ENCODE peak calls at places on chromosomes 11 and 22, in nine cellular contexts. Z is HepG2, D is IMR-90, N is A549, K is body of pancreas, F is tibial nerve, S is K562, R is ovary, X is right lobe of liver. T is an unnamed sample.

GRCh38 chr11:37286890-37287289 is 688.9 kb upstream of the RAG2 start:
- DNase-seq in Z (no peak), D (no peak), N (no peak), K (no peak), F (no peak), S (no peak), R (no peak), X (no peak), T (no peak)

GRCh38 chr11:34731596-34731995 is 110.7 kb downstream of the EHF start:
- DNase-seq in Z (no peak), D (no peak), N (no peak), K (no peak), F (no peak), S (no peak), R (no peak), X (no peak), T (no peak)

GRCh38 chr11:125394306-125394705 is 101.8 kb downstream of the FEZ1 start:
- DNase-seq in Z (no peak), D (no peak), N (no peak), K (no peak), F (no peak), S (no peak), R (no peak), X (no peak), T (no peak)

GRCh38 chr11:117222991-117223740 is 8.7 kb downstream of the PCSK7 start:
- DNase-seq in Z (no peak), D (no peak), N (no peak), K (no peak), F (no peak), S (no peak), R (no peak), X (no peak), T (peak; percentile 60)

GRCh38 chr11:94314064-94314463 is 9.7 kb downstream of the IZUMO1R start:
- DNase-seq in Z (no peak), D (no peak), N (no peak), K (no peak), F (no peak), S (no peak), R (no peak), X (no peak), T (no peak)

GRCh38 chr11:83613767-83614121 is 327.6 kb upstream of the CCDC90B start:
- DNase-seq in Z (no peak), D (no peak), N (no peak), K (no peak), F (no peak), S (no peak), R (no peak), X (no peak), T (no peak)

GRCh38 chr11:66278396-66279091 is 569 bp downstream of the CNIH2 start:
- DNase-seq in Z (no peak), D (no peak), N (no peak), K (no peak), F (no peak), S (peak; percentile 60), R (peak; percentile 49), X (no peak), T (no peak)

GRCh38 chr11:43810929-43811596 is 69.6 kb upstream of the ALKBH3 start:
- DNase-seq in Z (no peak), D (no peak), N (no peak), K (no peak), F (no peak), S (peak; percentile 9), R (no peak), X (no peak), T (no peak)

GRCh38 chr22:33539902-33540751 is 380.1 kb downstream of the LARGE1 start:
- DNase-seq in Z (peak; percentile 100), D (peak; percentile 5), N (peak; percentile 58), K (peak; percentile 92), F (peak; percentile 59), S (no peak), R (peak; percentile 87), X (peak; percentile 60), T (peak; percentile 91)

GRCh38 chr11:131495417-131495816 is 125.0 kb downstream of the NTM start:
- DNase-seq in Z (no peak), D (no peak), N (no peak), K (peak; percentile 72), F (peak; percentile 22), S (no peak), R (peak; percentile 61), X (no peak), T (no peak)

GRCh38 chr11:69926376-69927050 is 107.3 kb upstream of the FGF3 start:
- DNase-seq in Z (no peak), D (no peak), N (no peak), K (no peak), F (no peak), S (no peak), R (peak; percentile 8), X (no peak), T (peak; percentile 67)

GRCh38 chr11:112785717-112786116 is 175.5 kb upstream of the NCAM1 start:
- DNase-seq in Z (no peak), D (peak; percentile 11), N (no peak), K (no peak), F (no peak), S (no peak), R (no peak), X (no peak), T (peak; percentile 38)

GRCh38 chr11:35944503-35945136 is 758 bp downstream of the LDLRAD3 start:
- DNase-seq in Z (no peak), D (no peak), N (no peak), K (no peak), F (no peak), S (no peak), R (peak; percentile 47), X (peak; percentile 21), T (no peak)

GRCh38 chr22:44550666-44551491 is 52.8 kb upstream of the RTL6 start:
- DNase-seq in Z (no peak), D (peak; percentile 98), N (no peak), K (peak; percentile 29), F (no peak), S (no peak), R (peak; percentile 87), X (peak; percentile 59), T (no peak)

GRCh38 chr22:43308451-43309235 is 34.5 kb downstream of the SCUBE1 start:
- DNase-seq in Z (no peak), D (peak; percentile 15), N (no peak), K (no peak), F (no peak), S (no peak), R (no peak), X (no peak), T (no peak)

GRCh38 chr22:45240810-45241631 is at the start of gene KIAA0930:
- DNase-seq in Z (peak; percentile 53), D (peak; percentile 68), N (peak; percentile 67), K (peak; percentile 83), F (peak; percentile 73), S (peak; percentile 98), R (peak; percentile 91), X (peak; percentile 91), T (peak; percentile 72)

GRCh38 chr11:46238967-46239800 is 38.3 kb upstream of the CREB3L1 start:
- DNase-seq in Z (peak; percentile 40), D (peak; percentile 84), N (peak; percentile 86), K (peak; percentile 82), F (peak; percentile 73), S (peak; percentile 79), R (peak; percentile 94), X (peak; percentile 85), T (peak; percentile 97)
- TF ChIP-seq POLR2A in Z (no peak), D (peak; percentile 6), N (no peak), K (no peak), F (no peak), S (peak; percentile 10), R (peak; percentile 4), X (no peak), T (no peak)

GRCh38 chr11:64317325-64317960 is at the start of gene TRMT112:
- DNase-seq in Z (peak; percentile 99), D (peak; percentile 98), N (peak; percentile 95), K (peak; percentile 98), F (peak; percentile 92), S (peak; percentile 70), R (peak; percentile 93), X (peak; percentile 95), T (peak; percentile 99)
- TF ChIP-seq POLR2A in Z (peak; percentile 74), D (peak; percentile 65), N (peak; percentile 76), K (peak; percentile 86), F (peak; percentile 58), S (peak; percentile 94), R (peak; percentile 96), X (peak; percentile 74), T (no peak)

GRCh38 chr22:21697021-21697771 is 31.4 kb downstream of the PPIL2 start:
- DNase-seq in Z (no peak), D (no peak), N (no peak), K (no peak), F (no peak), S (no peak), R (no peak), X (no peak), T (no peak)
- TF ChIP-seq POLR2A in Z (no peak), D (no peak), N (no peak), K (no peak), F (no peak), S (no peak), R (no peak), X (no peak), T (no peak)

GRCh38 chr11:71999813-72000590 is 1.3 kb downstream of the IL18BP start:
- DNase-seq in Z (no peak), D (no peak), N (no peak), K (no peak), F (no peak), S (peak; percentile 29), R (no peak), X (no peak), T (no peak)
- TF ChIP-seq POLR2A in Z (no peak), D (no peak), N (no peak), K (no peak), F (no peak), S (no peak), R (no peak), X (no peak), T (no peak)

GRCh38 chr11:64450168-64450560 is 91.2 kb downstream of the RPS6KA4 start:
- DNase-seq in Z (no peak), D (no peak), N (no peak), K (no peak), F (no peak), S (no peak), R (no peak), X (no peak), T (no peak)
- TF ChIP-seq POLR2A in Z (no peak), D (no peak), N (no peak), K (no peak), F (no peak), S (no peak), R (no peak), X (no peak), T (no peak)

DNA sequence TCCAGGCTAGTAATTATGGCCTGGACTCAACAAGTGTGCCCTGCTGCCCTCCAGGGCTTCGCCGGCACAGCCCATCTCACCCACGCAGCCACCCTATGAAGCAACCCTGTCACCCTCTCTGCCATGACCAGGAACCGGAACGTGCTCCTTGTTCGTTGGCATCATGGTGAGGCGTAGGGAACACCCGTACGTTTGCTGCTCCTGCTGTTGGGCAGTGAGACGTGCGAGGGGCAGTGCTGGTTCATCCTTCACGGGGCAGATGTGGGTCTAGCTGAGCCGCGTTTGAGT is 20.7 kb downstream of the NADSYN1 start:
- DNase-seq in Z (no peak), D (no peak), N (no peak), K (no peak), F (no peak), S (no peak), R (no peak), X (no peak), T (no peak)
- TF ChIP-seq POLR2A in Z (no peak), D (no peak), N (no peak), K (no peak), F (no peak), S (no peak), R (no peak), X (no peak), T (no peak)

DNA sequence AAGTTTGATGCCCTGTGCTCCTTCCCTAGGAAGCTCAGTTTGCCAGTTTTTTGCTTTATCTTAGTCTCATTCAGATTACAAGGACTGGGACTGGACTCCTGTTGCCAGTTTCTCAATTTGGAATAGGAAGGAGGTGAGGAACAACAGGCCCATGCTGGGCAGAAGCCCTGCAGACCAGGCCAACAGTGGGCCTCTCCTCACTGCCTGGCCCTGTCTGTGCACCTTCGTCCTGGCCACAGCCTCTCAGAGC is 23.7 kb downstream of the MED15 start:
- DNase-seq in Z (no peak), D (no peak), N (no peak), K (no peak), F (no peak), S (no peak), R (no peak), X (no peak), T (no peak)
- TF ChIP-seq POLR2A in Z (no peak), D (peak; percentile 46), N (peak; percentile 42), K (no peak), F (no peak), S (no peak), R (no peak), X (no peak), T (no peak)